ENCODE peak calls at places on chromosomes 1 and 21, in ten cellular contexts. One of them, this sample, is unnamed.
A peak's percentile ranks its signal among the peaks of the same experiment; 100 is the strongest.

GRCh38 chr1:52403566-52404115 is 582 bp downstream of the ORC1 start:
- DNase-seq in tibial artery: no peak
- DNase-seq in ovary: no peak
- DNase-seq in fibroblast of lung: peak; percentile 78
- DNase-seq in cardiac muscle cell: no peak
- DNase-seq in heart left ventricle: no peak
- DNase-seq in left ventricle myocardium inferior: no peak
- DNase-seq in OCI-LY7: peak; percentile 80
- DNase-seq in psoas muscle: no peak
- DNase-seq in effector memory CD4-positive, alpha-beta T cell: peak; percentile 44
- DNase-seq in this sample: peak; percentile 61

GRCh38 chr1:178518894-178519293 is 6.0 kb downstream of the TEX35 start:
- DNase-seq in ovary: no peak
- DNase-seq in psoas muscle: no peak
- DNase-seq in left ventricle myocardium inferior: no peak
- DNase-seq in heart left ventricle: peak; percentile 3
- DNase-seq in OCI-LY7: no peak
- DNase-seq in effector memory CD4-positive, alpha-beta T cell: no peak
- DNase-seq in fibroblast of lung: no peak
- DNase-seq in cardiac muscle cell: no peak
- DNase-seq in tibial artery: no peak
- DNase-seq in this sample: no peak

GRCh38 chr1:14543191-14543849 is 55.2 kb upstream of the KAZN start:
- DNase-seq in heart left ventricle: no peak
- DNase-seq in ovary: no peak
- DNase-seq in tibial artery: no peak
- DNase-seq in fibroblast of lung: peak; percentile 36
- DNase-seq in OCI-LY7: no peak
- DNase-seq in left ventricle myocardium inferior: no peak
- DNase-seq in psoas muscle: no peak
- DNase-seq in cardiac muscle cell: no peak
- DNase-seq in effector memory CD4-positive, alpha-beta T cell: no peak
- DNase-seq in this sample: no peak

GRCh38 chr1:205585835-205586785 is 45.7 kb downstream of the ELK4 start:
- DNase-seq in heart left ventricle: no peak
- DNase-seq in tibial artery: no peak
- DNase-seq in OCI-LY7: no peak
- DNase-seq in psoas muscle: no peak
- DNase-seq in cardiac muscle cell: no peak
- DNase-seq in fibroblast of lung: no peak
- DNase-seq in effector memory CD4-positive, alpha-beta T cell: no peak
- DNase-seq in ovary: no peak
- DNase-seq in left ventricle myocardium inferior: no peak
- DNase-seq in this sample: no peak

GRCh38 chr21:45367402-45368351 is 37.3 kb upstream of the COL18A1 start:
- DNase-seq in left ventricle myocardium inferior: no peak
- DNase-seq in effector memory CD4-positive, alpha-beta T cell: no peak
- DNase-seq in ovary: no peak
- DNase-seq in heart left ventricle: no peak
- DNase-seq in OCI-LY7: no peak
- DNase-seq in fibroblast of lung: no peak
- DNase-seq in cardiac muscle cell: no peak
- DNase-seq in tibial artery: no peak
- DNase-seq in psoas muscle: no peak
- DNase-seq in this sample: no peak

GRCh38 chr1:62436039-62436465 is 797 bp upstream of the USP1 start:
- DNase-seq in psoas muscle: peak; percentile 97
- DNase-seq in tibial artery: no peak
- DNase-seq in effector memory CD4-positive, alpha-beta T cell: no peak
- DNase-seq in cardiac muscle cell: no peak
- DNase-seq in ovary: peak; percentile 93
- DNase-seq in fibroblast of lung: no peak
- DNase-seq in OCI-LY7: no peak
- DNase-seq in heart left ventricle: peak; percentile 97
- DNase-seq in left ventricle myocardium inferior: peak; percentile 96
- DNase-seq in this sample: no peak

GRCh38 chr1:239657291-239657690 is 270.9 kb downstream of the CHRM3 start:
- DNase-seq in left ventricle myocardium inferior: no peak
- DNase-seq in tibial artery: no peak
- DNase-seq in ovary: no peak
- DNase-seq in heart left ventricle: no peak
- DNase-seq in cardiac muscle cell: no peak
- DNase-seq in fibroblast of lung: no peak
- DNase-seq in psoas muscle: no peak
- DNase-seq in OCI-LY7: no peak
- DNase-seq in effector memory CD4-positive, alpha-beta T cell: no peak
- DNase-seq in this sample: no peak

GRCh38 chr1:63909511-63909910 is 135.7 kb downstream of the ROR1 start:
- DNase-seq in heart left ventricle: no peak
- DNase-seq in psoas muscle: no peak
- DNase-seq in OCI-LY7: no peak
- DNase-seq in fibroblast of lung: no peak
- DNase-seq in left ventricle myocardium inferior: no peak
- DNase-seq in tibial artery: no peak
- DNase-seq in cardiac muscle cell: no peak
- DNase-seq in effector memory CD4-positive, alpha-beta T cell: no peak
- DNase-seq in ovary: no peak
- DNase-seq in this sample: no peak

GRCh38 chr1:61254629-61255323 is 172.4 kb downstream of the NFIA start:
- DNase-seq in psoas muscle: no peak
- DNase-seq in left ventricle myocardium inferior: no peak
- DNase-seq in tibial artery: no peak
- DNase-seq in OCI-LY7: no peak
- DNase-seq in effector memory CD4-positive, alpha-beta T cell: no peak
- DNase-seq in fibroblast of lung: no peak
- DNase-seq in cardiac muscle cell: no peak
- DNase-seq in heart left ventricle: no peak
- DNase-seq in ovary: peak; percentile 52
- DNase-seq in this sample: peak; percentile 38

GRCh38 chr1:181366910-181367309 is 116.4 kb upstream of the CACNA1E start:
- DNase-seq in effector memory CD4-positive, alpha-beta T cell: no peak
- DNase-seq in left ventricle myocardium inferior: no peak
- DNase-seq in fibroblast of lung: no peak
- DNase-seq in heart left ventricle: no peak
- DNase-seq in cardiac muscle cell: no peak
- DNase-seq in OCI-LY7: no peak
- DNase-seq in tibial artery: no peak
- DNase-seq in psoas muscle: no peak
- DNase-seq in ovary: no peak
- DNase-seq in this sample: no peak

GRCh38 chr1:197614916-197615692 is 160.2 kb downstream of the DENND1B start:
- DNase-seq in fibroblast of lung: peak; percentile 27
- DNase-seq in tibial artery: peak; percentile 23
- DNase-seq in ovary: no peak
- DNase-seq in heart left ventricle: no peak
- DNase-seq in OCI-LY7: peak; percentile 53
- DNase-seq in left ventricle myocardium inferior: no peak
- DNase-seq in effector memory CD4-positive, alpha-beta T cell: no peak
- DNase-seq in cardiac muscle cell: peak; percentile 57
- DNase-seq in psoas muscle: no peak
- DNase-seq in this sample: peak; percentile 31

GRCh38 chr1:109152196-109152595 is 38.3 kb downstream of the ELAPOR1 start:
- DNase-seq in ovary: no peak
- DNase-seq in left ventricle myocardium inferior: no peak
- DNase-seq in tibial artery: no peak
- DNase-seq in psoas muscle: no peak
- DNase-seq in fibroblast of lung: no peak
- DNase-seq in heart left ventricle: no peak
- DNase-seq in cardiac muscle cell: no peak
- DNase-seq in effector memory CD4-positive, alpha-beta T cell: no peak
- DNase-seq in OCI-LY7: no peak
- DNase-seq in this sample: peak; percentile 53

GRCh38 chr1:177913762-177914540 is 55.9 kb downstream of the SEC16B start:
- DNase-seq in ovary: no peak
- DNase-seq in cardiac muscle cell: peak; percentile 42
- DNase-seq in OCI-LY7: peak; percentile 3
- DNase-seq in heart left ventricle: no peak
- DNase-seq in psoas muscle: no peak
- DNase-seq in left ventricle myocardium inferior: no peak
- DNase-seq in tibial artery: no peak
- DNase-seq in effector memory CD4-positive, alpha-beta T cell: no peak
- DNase-seq in fibroblast of lung: peak; percentile 40
- DNase-seq in this sample: peak; percentile 46

GRCh38 chr1:13469343-13469742 is 44.5 kb downstream of the LRRC38 start:
- DNase-seq in ovary: no peak
- DNase-seq in heart left ventricle: peak; percentile 28
- DNase-seq in left ventricle myocardium inferior: peak; percentile 18
- DNase-seq in psoas muscle: peak; percentile 23
- DNase-seq in tibial artery: no peak
- DNase-seq in fibroblast of lung: no peak
- DNase-seq in cardiac muscle cell: no peak
- DNase-seq in OCI-LY7: peak; percentile 65
- DNase-seq in effector memory CD4-positive, alpha-beta T cell: no peak
- DNase-seq in this sample: no peak

GRCh38 chr1:246492611-246493245 is 14.4 kb downstream of the SMYD3 start:
- DNase-seq in cardiac muscle cell: peak; percentile 87
- DNase-seq in fibroblast of lung: peak; percentile 66
- DNase-seq in OCI-LY7: peak; percentile 23
- DNase-seq in effector memory CD4-positive, alpha-beta T cell: no peak
- DNase-seq in left ventricle myocardium inferior: peak; percentile 60
- DNase-seq in ovary: peak; percentile 71
- DNase-seq in tibial artery: peak; percentile 29
- DNase-seq in heart left ventricle: no peak
- DNase-seq in psoas muscle: peak; percentile 67
- DNase-seq in this sample: peak; percentile 69

GRCh38 chr1:19212167-19212566 is 2.1 kb upstream of the UBR4 start:
- DNase-seq in heart left ventricle: no peak
- DNase-seq in tibial artery: no peak
- DNase-seq in OCI-LY7: no peak
- DNase-seq in fibroblast of lung: no peak
- DNase-seq in ovary: no peak
- DNase-seq in left ventricle myocardium inferior: no peak
- DNase-seq in effector memory CD4-positive, alpha-beta T cell: no peak
- DNase-seq in psoas muscle: no peak
- DNase-seq in cardiac muscle cell: no peak
- DNase-seq in this sample: no peak
- H3K27ac ChIP-seq in heart left ventricle: no peak overlapping the region
- H3K27ac ChIP-seq in tibial artery: no peak overlapping the region
- H3K27ac ChIP-seq in OCI-LY7: no peak overlapping the region
- H3K27ac ChIP-seq in fibroblast of lung: no peak overlapping the region
- H3K27ac ChIP-seq in ovary: no peak overlapping the region
- H3K27ac ChIP-seq in left ventricle myocardium inferior: no peak overlapping the region
- H3K27ac ChIP-seq in effector memory CD4-positive, alpha-beta T cell: peak overlapping the region; percentile 26
- H3K27ac ChIP-seq in psoas muscle: no peak overlapping the region
- H3K27ac ChIP-seq in cardiac muscle cell: no peak overlapping the region
- H3K27ac ChIP-seq in this sample: no peak overlapping the region

GRCh38 chr1:203744008-203744972 is 20.7 kb upstream of the LAX1 start:
- DNase-seq in left ventricle myocardium inferior: peak; percentile 45
- DNase-seq in OCI-LY7: peak; percentile 84
- DNase-seq in psoas muscle: peak; percentile 51
- DNase-seq in ovary: peak; percentile 66
- DNase-seq in tibial artery: peak; percentile 76
- DNase-seq in heart left ventricle: no peak
- DNase-seq in fibroblast of lung: peak; percentile 50
- DNase-seq in effector memory CD4-positive, alpha-beta T cell: peak; percentile 26
- DNase-seq in cardiac muscle cell: no peak
- DNase-seq in this sample: peak; percentile 34
- H3K27ac ChIP-seq in left ventricle myocardium inferior: peak overlapping the region; percentile 21
- H3K27ac ChIP-seq in OCI-LY7: peak overlapping the region; percentile 83
- H3K27ac ChIP-seq in psoas muscle: no peak overlapping the region
- H3K27ac ChIP-seq in ovary: peak overlapping the region; percentile 62
- H3K27ac ChIP-seq in tibial artery: peak overlapping the region; percentile 37
- H3K27ac ChIP-seq in heart left ventricle: peak overlapping the region; percentile 50
- H3K27ac ChIP-seq in fibroblast of lung: no peak overlapping the region
- H3K27ac ChIP-seq in effector memory CD4-positive, alpha-beta T cell: peak overlapping the region; percentile 62
- H3K27ac ChIP-seq in cardiac muscle cell: peak overlapping the region; percentile 4
- H3K27ac ChIP-seq in this sample: peak overlapping the region; percentile 9

DNA sequence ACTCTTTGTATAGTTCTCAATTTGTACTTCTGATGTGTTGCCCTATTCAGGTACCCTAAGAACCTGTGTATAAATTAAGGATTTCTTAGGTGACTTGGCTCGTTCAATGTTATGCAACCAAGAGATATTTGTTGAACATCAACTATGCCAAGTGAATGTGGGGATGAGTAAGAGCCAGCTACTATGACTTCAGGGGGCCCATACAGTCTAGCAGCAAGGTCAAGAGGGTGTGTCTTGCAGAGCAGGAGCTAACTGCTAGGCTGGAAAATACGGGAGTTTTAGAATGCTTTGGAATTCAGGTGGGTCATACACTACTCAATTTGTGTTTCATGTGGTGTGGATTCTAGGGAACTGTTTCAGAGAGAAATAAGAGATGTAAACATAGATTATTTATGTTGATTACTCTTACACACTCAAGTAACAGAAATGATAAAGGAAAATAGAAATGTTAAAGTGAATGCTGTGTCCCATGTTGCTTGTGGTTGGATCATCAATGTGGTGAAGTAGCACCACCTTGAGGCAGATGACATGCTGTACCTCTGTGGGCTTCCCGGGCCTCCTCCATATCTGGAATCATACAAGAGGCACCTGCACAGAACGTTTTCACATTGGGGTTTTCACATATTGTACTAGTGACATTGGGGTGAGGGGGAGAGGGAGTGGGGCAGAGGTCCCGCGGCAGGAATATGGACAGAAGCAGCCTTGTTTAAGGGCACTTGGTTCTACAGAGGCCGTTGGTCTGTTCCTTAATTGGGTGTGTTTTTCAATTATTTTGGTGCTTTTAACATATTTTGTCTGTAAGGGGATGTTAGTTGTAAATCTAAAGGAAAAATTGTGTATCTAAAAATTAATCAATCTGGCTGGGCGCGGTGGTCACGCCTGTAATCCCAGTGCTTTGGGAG is 12.4 kb downstream of the ARPC5 start:
- DNase-seq in psoas muscle: no peak
- DNase-seq in ovary: peak; percentile 57
- DNase-seq in fibroblast of lung: peak; percentile 55
- DNase-seq in heart left ventricle: no peak
- DNase-seq in cardiac muscle cell: peak; percentile 72
- DNase-seq in left ventricle myocardium inferior: peak; percentile 33
- DNase-seq in effector memory CD4-positive, alpha-beta T cell: peak; percentile 20
- DNase-seq in tibial artery: no peak
- DNase-seq in OCI-LY7: peak; percentile 82
- DNase-seq in this sample: peak; percentile 62
- H3K27ac ChIP-seq in psoas muscle: no peak overlapping the region
- H3K27ac ChIP-seq in ovary: no peak overlapping the region
- H3K27ac ChIP-seq in fibroblast of lung: no peak overlapping the region
- H3K27ac ChIP-seq in heart left ventricle: peak overlapping the region; percentile 27
- H3K27ac ChIP-seq in cardiac muscle cell: no peak overlapping the region
- H3K27ac ChIP-seq in left ventricle myocardium inferior: peak overlapping the region; percentile 37
- H3K27ac ChIP-seq in effector memory CD4-positive, alpha-beta T cell: no peak overlapping the region
- H3K27ac ChIP-seq in tibial artery: peak overlapping the region; percentile 30
- H3K27ac ChIP-seq in OCI-LY7: no peak overlapping the region
- H3K27ac ChIP-seq in this sample: no peak overlapping the region

DNA sequence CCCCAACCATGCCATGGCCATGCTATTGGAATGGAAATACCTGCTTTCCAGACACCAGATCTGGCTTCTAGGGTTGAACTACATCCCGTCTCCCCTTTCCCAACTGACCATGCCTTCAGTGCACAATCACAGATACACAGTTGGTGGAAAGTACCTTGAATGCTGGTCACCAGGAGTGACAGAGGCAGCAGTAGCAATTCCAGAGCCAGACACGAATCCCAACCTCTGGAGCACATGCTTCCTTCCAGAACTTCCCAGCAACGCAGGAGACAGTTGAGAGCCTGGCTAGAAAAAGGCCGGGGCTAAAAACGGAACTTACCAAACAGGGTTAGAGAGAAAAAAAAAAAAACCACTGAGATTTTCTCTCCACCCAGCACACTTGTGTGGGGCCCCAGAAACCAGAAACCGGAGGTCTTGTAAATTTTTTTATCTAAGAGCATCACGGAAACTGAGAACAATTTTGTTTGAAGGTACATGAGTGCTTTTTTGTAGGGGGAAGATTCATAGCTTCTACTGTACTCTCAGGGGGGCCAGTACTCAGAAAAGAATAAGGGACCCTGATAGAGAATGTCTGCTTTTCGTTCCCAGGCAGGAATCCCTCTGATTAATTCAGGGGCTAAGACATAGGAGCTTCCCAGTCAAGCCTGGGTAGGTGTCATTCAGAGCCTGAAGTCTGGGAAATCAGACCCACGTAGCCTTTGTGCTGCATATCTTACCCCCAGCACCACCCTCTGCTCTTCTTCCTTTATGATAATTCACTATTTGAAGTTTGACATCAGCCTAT is at the start of gene CD48:
- DNase-seq in left ventricle myocardium inferior: no peak
- DNase-seq in fibroblast of lung: no peak
- DNase-seq in OCI-LY7: peak; percentile 88
- DNase-seq in tibial artery: no peak
- DNase-seq in effector memory CD4-positive, alpha-beta T cell: peak; percentile 39
- DNase-seq in cardiac muscle cell: no peak
- DNase-seq in psoas muscle: no peak
- DNase-seq in heart left ventricle: no peak
- DNase-seq in ovary: no peak
- DNase-seq in this sample: no peak
- H3K27ac ChIP-seq in left ventricle myocardium inferior: no peak within 1 kb of the TSS
- H3K27ac ChIP-seq in fibroblast of lung: no peak within 1 kb of the TSS
- H3K27ac ChIP-seq in OCI-LY7: peak within 1 kb of the TSS; percentile 98
- H3K27ac ChIP-seq in tibial artery: no peak within 1 kb of the TSS
- H3K27ac ChIP-seq in effector memory CD4-positive, alpha-beta T cell: peak within 1 kb of the TSS; percentile 90
- H3K27ac ChIP-seq in cardiac muscle cell: no peak within 1 kb of the TSS
- H3K27ac ChIP-seq in psoas muscle: no peak within 1 kb of the TSS
- H3K27ac ChIP-seq in heart left ventricle: no peak within 1 kb of the TSS
- H3K27ac ChIP-seq in ovary: no peak within 1 kb of the TSS
- H3K27ac ChIP-seq in this sample: peak within 1 kb of the TSS; percentile 82